ENCODE peak calls at places on chromosomes 11 and 22, in six cellular contexts. One of them, this sample, is unnamed.

GRCh38 chr11:119873761-119874421 is 144.9 kb upstream of the NECTIN1 start:
- DNase-seq in mesenchymal stem cell: no peak
- DNase-seq in IMR-90: no peak
- DNase-seq in H9: no peak
- DNase-seq in neuronal stem cell: no peak
- DNase-seq in H1: no peak
- DNase-seq in this sample: no peak

GRCh38 chr11:14445542-14446530 is 53.8 kb downstream of the COPB1 start:
- DNase-seq in mesenchymal stem cell: peak; percentile 29
- DNase-seq in IMR-90: peak; percentile 52
- DNase-seq in H9: no peak
- DNase-seq in neuronal stem cell: no peak
- DNase-seq in H1: no peak
- DNase-seq in this sample: no peak

GRCh38 chr11:134033276-134033675 is 35.6 kb upstream of the JAM3 start:
- DNase-seq in mesenchymal stem cell: no peak
- DNase-seq in IMR-90: no peak
- DNase-seq in H9: no peak
- DNase-seq in neuronal stem cell: no peak
- DNase-seq in H1: no peak
- DNase-seq in this sample: no peak

GRCh38 chr22:38262051-38262795 is 10.6 kb downstream of the TMEM184B start:
- DNase-seq in mesenchymal stem cell: no peak
- DNase-seq in IMR-90: no peak
- DNase-seq in H9: peak; percentile 77
- DNase-seq in neuronal stem cell: no peak
- DNase-seq in H1: peak; percentile 84
- DNase-seq in this sample: peak; percentile 61

GRCh38 chr11:62404435-62404834 is 14.4 kb upstream of the SCGB1A1 start:
- DNase-seq in mesenchymal stem cell: no peak
- DNase-seq in IMR-90: no peak
- DNase-seq in H9: no peak
- DNase-seq in neuronal stem cell: no peak
- DNase-seq in H1: no peak
- DNase-seq in this sample: no peak

GRCh38 chr11:71459076-71459766 is 6.2 kb downstream of the NADSYN1 start:
- DNase-seq in mesenchymal stem cell: no peak
- DNase-seq in IMR-90: no peak
- DNase-seq in H9: no peak
- DNase-seq in neuronal stem cell: no peak
- DNase-seq in H1: no peak
- DNase-seq in this sample: no peak

GRCh38 chr11:86687083-86687799 is 14.8 kb upstream of the ME3 start:
- DNase-seq in mesenchymal stem cell: no peak
- DNase-seq in IMR-90: no peak
- DNase-seq in H9: no peak
- DNase-seq in neuronal stem cell: no peak
- DNase-seq in H1: no peak
- DNase-seq in this sample: no peak

GRCh38 chr11:12213920-12214319 is 103.5 kb downstream of the MICAL2 start:
- DNase-seq in mesenchymal stem cell: peak; percentile 53
- DNase-seq in IMR-90: peak; percentile 86
- DNase-seq in H9: no peak
- DNase-seq in neuronal stem cell: no peak
- DNase-seq in H1: no peak
- DNase-seq in this sample: no peak

GRCh38 chr11:134045799-134046635 is 22.9 kb upstream of the JAM3 start:
- DNase-seq in mesenchymal stem cell: peak; percentile 21
- DNase-seq in IMR-90: no peak
- DNase-seq in H9: peak; percentile 72
- DNase-seq in neuronal stem cell: no peak
- DNase-seq in H1: no peak
- DNase-seq in this sample: peak; percentile 60

GRCh38 chr11:92489831-92490399 is 265.3 kb downstream of the FAT3 start:
- DNase-seq in mesenchymal stem cell: no peak
- DNase-seq in IMR-90: no peak
- DNase-seq in H9: no peak
- DNase-seq in neuronal stem cell: no peak
- DNase-seq in H1: no peak
- DNase-seq in this sample: no peak

GRCh38 chr11:64058494-64058893 is 22.8 kb downstream of the FLRT1 start:
- DNase-seq in mesenchymal stem cell: no peak
- DNase-seq in IMR-90: no peak
- DNase-seq in H9: no peak
- DNase-seq in neuronal stem cell: no peak
- DNase-seq in H1: no peak
- DNase-seq in this sample: no peak

GRCh38 chr11:40314327-40314726 is 1145.1 kb downstream of the LRRC4C start:
- DNase-seq in mesenchymal stem cell: peak; percentile 49
- DNase-seq in IMR-90: peak; percentile 43
- DNase-seq in H9: no peak
- DNase-seq in neuronal stem cell: no peak
- DNase-seq in H1: no peak
- DNase-seq in this sample: no peak

GRCh38 chr11:2811206-2812091 is 74.1 kb downstream of the CDKN1C start:
- DNase-seq in mesenchymal stem cell: no peak
- DNase-seq in IMR-90: no peak
- DNase-seq in H9: no peak
- DNase-seq in neuronal stem cell: no peak
- DNase-seq in H1: no peak
- DNase-seq in this sample: peak; percentile 33

GRCh38 chr11:16986434-16987204 is 27.6 kb downstream of the PLEKHA7 start:
- DNase-seq in mesenchymal stem cell: no peak
- DNase-seq in IMR-90: no peak
- DNase-seq in H9: peak; percentile 48
- DNase-seq in neuronal stem cell: no peak
- DNase-seq in H1: no peak
- DNase-seq in this sample: peak; percentile 79

GRCh38 chr11:116811194-116811593 is 11.9 kb downstream of the APOA4 start:
- DNase-seq in mesenchymal stem cell: no peak
- DNase-seq in IMR-90: no peak
- DNase-seq in H9: no peak
- DNase-seq in neuronal stem cell: no peak
- DNase-seq in H1: no peak
- DNase-seq in this sample: no peak

GRCh38 chr11:70270104-70270876 is at the start of gene PPFIA1:
- DNase-seq in mesenchymal stem cell: peak; percentile 92
- DNase-seq in IMR-90: peak; percentile 91
- DNase-seq in H9: peak; percentile 96
- DNase-seq in neuronal stem cell: peak; percentile 90
- DNase-seq in H1: peak; percentile 98
- DNase-seq in this sample: peak; percentile 98

GRCh38 chr22:22912135-22912408 is 24.5 kb downstream of the IGLL5 start:
- DNase-seq in mesenchymal stem cell: no peak
- DNase-seq in IMR-90: no peak
- DNase-seq in H9: no peak
- DNase-seq in neuronal stem cell: no peak
- DNase-seq in H1: no peak
- DNase-seq in this sample: no peak
- H2BK15ac ChIP-seq in mesenchymal stem cell: no peak overlapping the region
- H2BK15ac ChIP-seq in IMR-90: no peak overlapping the region
- H2BK15ac ChIP-seq in H9: no peak overlapping the region
- H2BK15ac ChIP-seq in neuronal stem cell: no peak overlapping the region
- H2BK15ac ChIP-seq in H1: no peak overlapping the region
- H2BK15ac ChIP-seq in this sample: no peak overlapping the region

DNA sequence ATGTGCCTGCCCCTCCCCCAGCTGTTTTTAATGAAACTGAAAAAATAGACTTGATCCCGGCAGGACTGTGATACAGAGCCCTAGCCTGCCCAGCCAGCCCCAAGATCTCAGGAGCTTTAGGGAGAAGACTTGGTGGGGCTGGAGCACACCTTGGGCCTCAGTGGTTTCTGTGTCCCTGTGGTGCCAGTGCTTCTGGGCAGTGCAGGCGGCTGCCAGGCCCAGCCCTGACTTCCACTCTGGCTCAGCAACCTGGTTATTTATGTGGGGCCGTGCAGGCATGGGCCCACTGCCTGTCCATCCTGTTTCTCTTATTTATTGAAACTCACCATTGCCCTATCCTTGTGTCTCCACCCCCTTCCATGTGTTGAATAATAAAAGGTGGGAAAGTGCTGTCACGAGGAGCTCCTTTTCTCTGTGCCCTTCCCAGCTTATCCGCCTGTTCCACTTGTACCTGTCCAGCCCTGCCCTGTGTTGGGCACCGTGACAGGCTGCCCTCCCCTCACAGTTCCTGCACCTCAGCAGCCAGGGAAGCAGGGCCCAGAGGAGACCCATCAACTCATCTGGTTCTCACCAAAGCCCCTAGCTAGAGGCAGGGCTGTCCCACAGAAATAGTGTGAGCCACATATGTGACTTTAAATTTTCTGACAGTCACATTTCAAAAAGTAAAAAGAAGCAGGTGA is 20.2 kb downstream of the RELT start:
- DNase-seq in mesenchymal stem cell: no peak
- DNase-seq in IMR-90: no peak
- DNase-seq in H9: no peak
- DNase-seq in neuronal stem cell: no peak
- DNase-seq in H1: no peak
- DNase-seq in this sample: no peak
- H2BK5ac ChIP-seq in mesenchymal stem cell: no peak overlapping the region
- H2BK5ac ChIP-seq in IMR-90: no peak overlapping the region
- H2BK5ac ChIP-seq in H9: no peak overlapping the region
- H2BK5ac ChIP-seq in neuronal stem cell: no peak overlapping the region
- H2BK5ac ChIP-seq in H1: no peak overlapping the region
- H2BK5ac ChIP-seq in this sample: no peak overlapping the region

DNA sequence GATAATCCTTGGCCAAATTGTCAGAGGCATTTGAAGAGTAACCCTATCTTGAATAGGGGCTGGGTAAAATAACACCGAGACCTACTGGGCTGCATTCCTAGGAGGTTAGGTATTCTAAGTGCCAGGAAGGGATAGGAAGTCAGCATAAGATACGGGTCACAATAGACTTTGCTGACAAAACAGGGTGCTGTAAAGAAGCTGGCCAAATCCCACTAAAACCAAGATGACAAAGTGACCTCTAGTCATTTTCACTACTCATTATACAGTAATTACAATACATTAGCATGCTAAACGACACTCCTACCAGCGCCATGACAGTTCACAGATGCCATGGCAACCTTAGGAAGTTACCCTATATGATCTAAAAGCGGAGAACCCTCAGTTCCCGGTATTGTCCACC is 964 bp upstream of the REXO2 start:
- DNase-seq in mesenchymal stem cell: peak; percentile 15
- DNase-seq in IMR-90: peak; percentile 4
- DNase-seq in H9: peak; percentile 39
- DNase-seq in neuronal stem cell: no peak
- DNase-seq in H1: no peak
- DNase-seq in this sample: peak; percentile 97
- H2BK120ac ChIP-seq in mesenchymal stem cell: no peak overlapping the region
- H2BK120ac ChIP-seq in IMR-90: no peak overlapping the region
- H2BK120ac ChIP-seq in H9: no peak overlapping the region
- H2BK120ac ChIP-seq in neuronal stem cell: no peak overlapping the region
- H2BK120ac ChIP-seq in H1: no peak overlapping the region
- H2BK120ac ChIP-seq in this sample: no peak overlapping the region

GRCh38 chr11:106399624-106400023 is 322.2 kb downstream of the AASDHPPT start:
- DNase-seq in mesenchymal stem cell: no peak
- DNase-seq in IMR-90: peak; percentile 8
- DNase-seq in H9: no peak
- DNase-seq in neuronal stem cell: no peak
- DNase-seq in H1: no peak
- DNase-seq in this sample: no peak

GRCh38 chr11:106398396-106399074 is 321.1 kb downstream of the AASDHPPT start:
- DNase-seq in mesenchymal stem cell: peak; percentile 58
- DNase-seq in IMR-90: peak; percentile 57
- DNase-seq in H9: no peak
- DNase-seq in neuronal stem cell: no peak
- DNase-seq in H1: no peak
- DNase-seq in this sample: no peak

GRCh38 chr11:106399075-106399500 is 321.6 kb downstream of the AASDHPPT start:
- DNase-seq in mesenchymal stem cell: peak; percentile 98
- DNase-seq in IMR-90: peak; percentile 100
- DNase-seq in H9: no peak
- DNase-seq in neuronal stem cell: no peak
- DNase-seq in H1: no peak
- DNase-seq in this sample: no peak

GRCh38 chr11:106400949-106401545 is 323.6 kb downstream of the AASDHPPT start:
- DNase-seq in mesenchymal stem cell: no peak
- DNase-seq in IMR-90: peak; percentile 55
- DNase-seq in H9: no peak
- DNase-seq in neuronal stem cell: no peak
- DNase-seq in H1: no peak
- DNase-seq in this sample: no peak

DNA sequence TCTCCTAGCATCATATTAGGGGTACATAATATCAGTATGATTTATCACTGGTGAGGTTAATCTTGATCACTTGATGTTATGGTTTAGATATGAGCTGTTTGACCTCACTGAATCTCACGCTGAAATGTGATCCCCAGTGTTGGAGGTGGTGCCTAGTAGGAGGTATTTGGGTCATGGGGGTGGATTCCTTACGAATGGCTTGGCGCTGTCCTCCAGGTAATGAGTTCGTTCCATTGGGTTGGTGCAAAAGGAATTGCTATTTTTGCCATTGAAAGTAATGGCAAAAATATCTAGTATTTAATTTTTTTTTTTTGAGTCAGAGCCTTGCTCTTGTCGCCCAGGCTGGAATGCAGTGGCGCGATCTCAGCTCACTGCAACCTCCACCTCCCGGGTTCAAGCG is 326.3 kb downstream of the AASDHPPT start:
- DNase-seq in mesenchymal stem cell: no peak
- DNase-seq in IMR-90: no peak
- DNase-seq in H9: no peak
- DNase-seq in neuronal stem cell: no peak
- DNase-seq in H1: no peak
- DNase-seq in this sample: no peak
- H2BK15ac ChIP-seq in mesenchymal stem cell: no peak overlapping the region
- H2BK15ac ChIP-seq in IMR-90: no peak overlapping the region
- H2BK15ac ChIP-seq in H9: no peak overlapping the region
- H2BK15ac ChIP-seq in neuronal stem cell: no peak overlapping the region
- H2BK15ac ChIP-seq in H1: no peak overlapping the region
- H2BK15ac ChIP-seq in this sample: no peak overlapping the region

GRCh38 chr11:20032577-20033265 is 127.6 kb downstream of the DBX1 start:
- DNase-seq in mesenchymal stem cell: no peak
- DNase-seq in IMR-90: no peak
- DNase-seq in H9: no peak
- DNase-seq in neuronal stem cell: no peak
- DNase-seq in H1: no peak
- DNase-seq in this sample: no peak
- H2BK5ac ChIP-seq in mesenchymal stem cell: no peak overlapping the region
- H2BK5ac ChIP-seq in IMR-90: no peak overlapping the region
- H2BK5ac ChIP-seq in H9: no peak overlapping the region
- H2BK5ac ChIP-seq in neuronal stem cell: no peak overlapping the region
- H2BK5ac ChIP-seq in H1: no peak overlapping the region
- H2BK5ac ChIP-seq in this sample: peak overlapping the region; percentile 3

GRCh38 chr11:96388891-96389603 is 665 bp downstream of the CCDC82 start:
- DNase-seq in mesenchymal stem cell: peak; percentile 78
- DNase-seq in IMR-90: no peak
- DNase-seq in H9: no peak
- DNase-seq in neuronal stem cell: no peak
- DNase-seq in H1: no peak
- DNase-seq in this sample: peak; percentile 84
- H2BK120ac ChIP-seq in mesenchymal stem cell: peak overlapping the region; percentile 21
- H2BK120ac ChIP-seq in IMR-90: peak overlapping the region; percentile 20
- H2BK120ac ChIP-seq in H9: peak overlapping the region; percentile 96
- H2BK120ac ChIP-seq in neuronal stem cell: peak overlapping the region; percentile 28
- H2BK120ac ChIP-seq in H1: no peak overlapping the region
- H2BK120ac ChIP-seq in this sample: no peak overlapping the region